ENCODE peak calls at places on chromosomes 12 and 14, in four cellular contexts. U, T, R and D are unnamed samples.

GRCh38 chr14:52683985-52684520 is 11.3 kb downstream of the ERO1A start:
- DNase-seq in U (no peak), T (no peak), R (no peak), D (no peak)

GRCh38 chr14:37263656-37264236 is 66.0 kb downstream of the MIPOL1 start:
- DNase-seq in U (no peak), T (no peak), R (no peak), D (no peak)

GRCh38 chr12:112122823-112123690 is 2.3 kb upstream of the TRAFD1 start:
- DNase-seq in U (no peak), T (no peak), R (no peak), D (no peak)

GRCh38 chr12:46386360-46386867 is 13.8 kb upstream of the SLC38A2 start:
- DNase-seq in U (no peak), T (no peak), R (no peak), D (no peak)

GRCh38 chr12:42698213-42698612 is 108.7 kb upstream of the PRICKLE1 start:
- DNase-seq in U (no peak), T (no peak), R (no peak), D (no peak)

GRCh38 chr14:29706700-29707099 is 220.9 kb downstream of the PRKD1 start:
- DNase-seq in U (no peak), T (no peak), R (no peak), D (no peak)

GRCh38 chr14:46433381-46433780 is 218.2 kb downstream of the RPL10L start:
- DNase-seq in U (no peak), T (no peak), R (no peak), D (peak; percentile 36)

GRCh38 chr12:108525681-108526080 is 10.6 kb downstream of the FICD start:
- DNase-seq in U (no peak), T (no peak), R (no peak), D (no peak)

GRCh38 chr12:119841433-119842210 is 35.5 kb downstream of the CIT start:
- DNase-seq in U (no peak), T (no peak), R (no peak), D (no peak)

GRCh38 chr12:81403348-81403747 is 325.5 kb downstream of the ACSS3 start:
- DNase-seq in U (no peak), T (no peak), R (no peak), D (no peak)

GRCh38 chr12:88793091-88793490 is 212.8 kb upstream of the KITLG start:
- DNase-seq in U (no peak), T (no peak), R (no peak), D (no peak)

GRCh38 chr12:104387190-104387589 is 69.6 kb upstream of the CHST11 start:
- DNase-seq in U (no peak), T (no peak), R (no peak), D (peak; percentile 28)

GRCh38 chr12:96427269-96427729 is 27.1 kb upstream of the CDK17 start:
- DNase-seq in U (peak; percentile 55), T (no peak), R (peak; percentile 12), D (peak; percentile 7)

GRCh38 chr12:108852674-108853073 is 4.7 kb downstream of the SSH1 start:
- DNase-seq in U (no peak), T (no peak), R (no peak), D (no peak)

GRCh38 chr14:28673056-28673455 is 93.5 kb upstream of the FOXG1 start:
- DNase-seq in U (no peak), T (no peak), R (no peak), D (no peak)

GRCh38 chr12:108833757-108834472 is 23.5 kb downstream of the SSH1 start:
- DNase-seq in U (no peak), T (no peak), R (peak; percentile 42), D (no peak)

GRCh38 chr12:13099066-13099909 is 4.2 kb downstream of the GSG1 start:
- DNase-seq in U (no peak), T (peak; percentile 45), R (no peak), D (no peak)

GRCh38 chr12:23236056-23236455 is 611.1 kb downstream of the ETNK1 start:
- DNase-seq in U (no peak), T (no peak), R (no peak), D (no peak)

GRCh38 chr12:21371050-21371449 is 1.7 kb upstream of the IAPP start:
- DNase-seq in U (no peak), T (peak; percentile 4), R (no peak), D (no peak)

GRCh38 chr14:94481468-94482131 is 5.6 kb upstream of the SERPINA9 start:
- DNase-seq in U (no peak), T (no peak), R (no peak), D (no peak)

GRCh38 chr12:11879306-11879705 is 191.4 kb upstream of the BCL2L14 start:
- DNase-seq in U (no peak), T (no peak), R (no peak), D (no peak)

GRCh38 chr12:104793280-104793679 is 164.8 kb downstream of the SLC41A2 start:
- DNase-seq in U (no peak), T (no peak), R (peak; percentile 29), D (peak; percentile 15)

GRCh38 chr12:56206373-56207166 is 15.2 kb downstream of the RNF41 start:
- DNase-seq in U (peak; percentile 72), T (peak; percentile 66), R (peak; percentile 69), D (peak; percentile 79)

GRCh38 chr12:101045486-101046474 is 164.3 kb downstream of the SLC5A8 start:
- DNase-seq in U (no peak), T (no peak), R (peak; percentile 81), D (no peak)

GRCh38 chr14:103067231-103067954 is 10.0 kb upstream of the CDC42BPB start:
- DNase-seq in U (no peak), T (no peak), R (no peak), D (no peak)

GRCh38 chr14:69750495-69750894 is 16.4 kb upstream of the SRSF5 start:
- DNase-seq in U (no peak), T (no peak), R (no peak), D (no peak)

GRCh38 chr12:76391461-76391860 is 43.2 kb upstream of the BBS10 start:
- DNase-seq in U (no peak), T (no peak), R (no peak), D (no peak)

GRCh38 chr14:45251912-45252311 is 1.1 kb downstream of the MIS18BP1 start:
- DNase-seq in U (no peak), T (peak; percentile 85), R (no peak), D (no peak)

GRCh38 chr12:16473610-16474326 is 126.3 kb downstream of the MGST1 start:
- DNase-seq in U (no peak), T (no peak), R (no peak), D (no peak)

GRCh38 chr12:128817115-128818015 is 6.4 kb downstream of the SLC15A4 start:
- DNase-seq in U (no peak), T (no peak), R (peak; percentile 54), D (no peak)

DNA sequence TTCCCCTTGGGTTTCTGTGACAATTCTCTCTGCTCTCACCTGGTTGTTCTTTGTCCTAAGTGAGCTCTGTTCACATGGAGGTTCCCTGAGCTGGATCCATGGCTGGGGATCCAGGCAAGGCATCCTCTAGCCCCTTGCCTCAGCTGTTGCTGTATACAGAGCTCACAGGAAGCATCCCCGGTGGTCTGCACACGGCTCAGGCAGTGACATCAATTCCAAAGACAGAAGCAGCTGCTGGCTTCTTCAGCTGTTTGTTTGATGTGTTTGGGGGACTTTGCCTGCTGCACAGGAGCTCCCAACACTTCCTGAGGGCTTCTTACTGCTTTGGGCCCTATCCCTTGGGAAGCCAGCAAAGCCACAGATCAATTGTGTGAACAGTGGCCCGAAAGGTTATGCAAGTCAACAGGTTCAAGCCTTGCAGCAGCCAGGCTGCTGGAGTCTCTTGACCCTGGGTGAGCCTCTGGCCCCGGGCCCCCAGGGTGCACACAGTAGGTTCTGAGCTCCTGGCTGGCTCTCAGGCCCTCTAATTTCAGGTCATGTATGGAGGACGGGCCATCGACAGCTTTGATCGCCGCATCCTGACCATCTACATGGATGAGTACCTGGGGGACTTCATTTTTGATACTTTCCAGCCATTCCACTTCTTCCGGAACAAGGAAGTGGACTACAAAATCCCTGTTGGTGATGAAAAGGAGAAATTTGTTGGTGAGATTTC is 42.6 kb downstream of the CCDC92 start:
- DNase-seq in U (no peak), T (no peak), R (no peak), D (no peak)
- H3K4me1 ChIP-seq in U (no peaks in the 10 kb centered on the region), T (no peaks in the 10 kb centered on the region), R (no peaks in the 10 kb centered on the region), D (no peaks in the 10 kb centered on the region)

DNA sequence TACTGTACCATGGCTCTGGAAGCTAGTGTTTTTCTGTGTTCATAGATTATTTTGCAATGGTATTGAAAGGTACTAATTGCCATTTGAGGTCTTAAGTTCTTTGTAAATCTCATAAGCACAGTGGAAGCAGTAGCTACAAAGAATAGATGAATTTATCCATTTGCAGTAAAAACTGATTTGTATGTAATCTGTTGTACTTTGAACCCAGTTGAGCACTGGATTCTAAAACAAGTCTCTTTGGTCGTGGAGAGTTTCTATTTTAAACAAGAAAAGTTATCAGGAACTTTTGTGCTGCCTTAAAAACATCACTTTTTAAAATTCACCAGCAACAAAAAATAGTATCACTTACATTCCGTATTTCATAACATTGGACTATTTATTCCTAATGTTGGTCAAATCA is 4.1 kb downstream of the RAP1B start:
- DNase-seq in U (no peak), T (no peak), R (no peak), D (no peak)
- H3K4me1 ChIP-seq in U (peaks cover 56% of the 10 kb centered on the region), T (peaks cover 55% of the 10 kb centered on the region), R (peaks cover 66% of the 10 kb centered on the region), D (no peaks in the 10 kb centered on the region)

DNA sequence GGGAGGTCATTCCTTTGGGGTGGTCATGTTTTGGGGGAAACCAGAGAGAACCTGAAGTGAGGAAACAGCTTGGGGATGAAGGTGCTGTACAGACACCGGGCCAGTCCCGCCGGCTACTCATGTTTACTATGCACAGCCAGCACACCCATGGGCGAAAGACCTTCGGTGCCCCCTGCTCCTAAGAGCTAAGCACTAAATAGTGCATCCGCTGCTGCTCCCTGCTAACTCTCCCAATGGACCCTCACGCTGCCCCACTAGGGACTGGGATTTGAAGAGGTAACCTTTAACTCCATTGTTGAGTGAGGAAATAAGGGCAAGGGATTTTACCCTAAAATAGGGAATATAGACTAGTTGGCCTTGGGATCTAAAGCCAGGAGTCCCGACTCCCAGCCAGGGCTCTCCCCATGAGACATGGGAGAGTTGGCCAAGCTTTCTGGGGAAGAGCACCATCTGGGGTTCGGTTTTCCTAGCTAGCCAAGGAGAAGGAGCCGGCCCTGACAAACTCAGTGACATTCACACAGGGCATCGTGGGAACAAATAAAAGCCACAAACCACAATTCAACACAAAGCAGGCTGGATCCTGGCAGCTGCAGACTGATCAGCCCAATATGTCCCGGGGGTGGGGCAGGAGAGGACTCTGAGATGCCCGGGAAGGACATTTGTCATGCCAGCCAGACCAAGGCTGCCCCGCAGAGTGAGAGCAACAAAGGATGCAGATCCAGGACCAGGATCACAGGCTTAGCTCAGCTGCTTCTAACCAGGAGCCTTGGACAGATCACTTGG is 91.7 kb downstream of the SINHCAF start:
- DNase-seq in U (no peak), T (no peak), R (no peak), D (no peak)
- H3K4me1 ChIP-seq in U (peaks cover 7% of the 10 kb centered on the region), T (no peaks in the 10 kb centered on the region), R (peaks cover 28% of the 10 kb centered on the region), D (no peaks in the 10 kb centered on the region)

GRCh38 chr12:6078378-6079083 is 45.9 kb downstream of the VWF start:
- DNase-seq in U (no peak), T (no peak), R (no peak), D (no peak)

GRCh38 chr12:6076776-6077700 is 47.4 kb downstream of the VWF start:
- DNase-seq in U (no peak), T (no peak), R (no peak), D (no peak)

GRCh38 chr12:6074394-6074793 is 50.1 kb downstream of the VWF start:
- DNase-seq in U (no peak), T (no peak), R (no peak), D (no peak)

GRCh38 chr12:6074979-6075585 is 49.4 kb downstream of the VWF start:
- DNase-seq in U (no peak), T (no peak), R (no peak), D (no peak)

DNA sequence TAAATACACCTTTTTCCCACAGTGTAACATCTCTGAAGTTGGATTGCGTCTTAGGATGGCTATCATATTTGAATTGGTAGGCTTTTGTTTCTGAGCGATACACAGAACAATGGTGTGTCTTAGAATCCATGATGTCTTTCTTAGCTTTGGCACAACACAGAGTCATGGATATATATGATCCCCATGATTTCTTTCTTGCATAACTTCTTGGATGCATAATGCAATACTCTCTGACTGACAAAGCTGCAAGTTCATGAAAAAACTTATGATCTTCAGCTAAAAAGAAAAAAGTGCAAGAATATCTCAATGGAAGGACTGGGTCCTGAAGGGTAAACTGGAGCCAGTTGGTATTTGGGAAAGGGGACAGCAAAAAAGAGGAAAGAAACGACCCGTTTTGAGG is 48.1 kb downstream of the VWF start:
- DNase-seq in U (no peak), T (no peak), R (no peak), D (no peak)
- H3K4me1 ChIP-seq in U (no peaks in the 10 kb centered on the region), T (no peaks in the 10 kb centered on the region), R (no peaks in the 10 kb centered on the region), D (peaks cover 4% of the 10 kb centered on the region)